ENCODE peak calls at places on chromosomes 7 and 10, in seven cellular contexts. One of them, this sample, is unnamed.

GRCh38 chr7:68470836-68471235 is 1127.4 kb upstream of the AUTS2 start:
- DNase-seq in stimulated activated CD4-positive, alpha-beta T cell treated with anti-CD3 and anti-CD28 coated beads, Interleukin-15, amount 100 ng/mL, for 1 hour: no peak
- DNase-seq in GM12865: no peak
- DNase-seq in stimulated activated effector memory CD8-positive, alpha-beta T cell treated with anti-CD3 and anti-CD28 coated beads, Interleukin-12 subunit alpha, Interleukin-12 subunit beta, amount 100 ng/mL, for 72 hours: no peak
- DNase-seq in adrenal gland: no peak
- DNase-seq in WERI-Rb-1: no peak
- DNase-seq in CD4-positive, alpha-beta T cell: no peak
- DNase-seq in this sample: no peak

GRCh38 chr7:139043823-139044812 is 8.3 kb upstream of the ZC3HAV1L start:
- DNase-seq in stimulated activated CD4-positive, alpha-beta T cell treated with anti-CD3 and anti-CD28 coated beads, Interleukin-15, amount 100 ng/mL, for 1 hour: peak
- DNase-seq in GM12865: peak
- DNase-seq in stimulated activated effector memory CD8-positive, alpha-beta T cell treated with anti-CD3 and anti-CD28 coated beads, Interleukin-12 subunit alpha, Interleukin-12 subunit beta, amount 100 ng/mL, for 72 hours: peak
- DNase-seq in adrenal gland: peak
- DNase-seq in WERI-Rb-1: no peak
- DNase-seq in CD4-positive, alpha-beta T cell: peak
- DNase-seq in this sample: no peak

GRCh38 chr10:97056003-97056630 is 129.6 kb downstream of the SLIT1 start:
- DNase-seq in stimulated activated CD4-positive, alpha-beta T cell treated with anti-CD3 and anti-CD28 coated beads, Interleukin-15, amount 100 ng/mL, for 1 hour: no peak
- DNase-seq in GM12865: no peak
- DNase-seq in stimulated activated effector memory CD8-positive, alpha-beta T cell treated with anti-CD3 and anti-CD28 coated beads, Interleukin-12 subunit alpha, Interleukin-12 subunit beta, amount 100 ng/mL, for 72 hours: no peak
- DNase-seq in adrenal gland: no peak
- DNase-seq in WERI-Rb-1: no peak
- DNase-seq in CD4-positive, alpha-beta T cell: no peak
- DNase-seq in this sample: no peak

GRCh38 chr7:50782376-50783208 is at the start of gene GRB10:
- DNase-seq in stimulated activated CD4-positive, alpha-beta T cell treated with anti-CD3 and anti-CD28 coated beads, Interleukin-15, amount 100 ng/mL, for 1 hour: no peak
- DNase-seq in GM12865: no peak
- DNase-seq in stimulated activated effector memory CD8-positive, alpha-beta T cell treated with anti-CD3 and anti-CD28 coated beads, Interleukin-12 subunit alpha, Interleukin-12 subunit beta, amount 100 ng/mL, for 72 hours: no peak
- DNase-seq in adrenal gland: peak
- DNase-seq in WERI-Rb-1: no peak
- DNase-seq in CD4-positive, alpha-beta T cell: no peak
- DNase-seq in this sample: peak

GRCh38 chr7:3408814-3409595 is 108.0 kb downstream of the SDK1 start:
- DNase-seq in stimulated activated CD4-positive, alpha-beta T cell treated with anti-CD3 and anti-CD28 coated beads, Interleukin-15, amount 100 ng/mL, for 1 hour: no peak
- DNase-seq in GM12865: peak
- DNase-seq in stimulated activated effector memory CD8-positive, alpha-beta T cell treated with anti-CD3 and anti-CD28 coated beads, Interleukin-12 subunit alpha, Interleukin-12 subunit beta, amount 100 ng/mL, for 72 hours: no peak
- DNase-seq in adrenal gland: no peak
- DNase-seq in WERI-Rb-1: no peak
- DNase-seq in CD4-positive, alpha-beta T cell: no peak
- DNase-seq in this sample: peak

GRCh38 chr7:37083311-37084096 is 359.2 kb upstream of the AOAH start:
- DNase-seq in stimulated activated CD4-positive, alpha-beta T cell treated with anti-CD3 and anti-CD28 coated beads, Interleukin-15, amount 100 ng/mL, for 1 hour: no peak
- DNase-seq in GM12865: no peak
- DNase-seq in stimulated activated effector memory CD8-positive, alpha-beta T cell treated with anti-CD3 and anti-CD28 coated beads, Interleukin-12 subunit alpha, Interleukin-12 subunit beta, amount 100 ng/mL, for 72 hours: no peak
- DNase-seq in adrenal gland: no peak
- DNase-seq in WERI-Rb-1: no peak
- DNase-seq in CD4-positive, alpha-beta T cell: no peak
- DNase-seq in this sample: no peak

GRCh38 chr7:88357295-88357694 is 50.6 kb upstream of the STEAP4 start:
- DNase-seq in stimulated activated CD4-positive, alpha-beta T cell treated with anti-CD3 and anti-CD28 coated beads, Interleukin-15, amount 100 ng/mL, for 1 hour: no peak
- DNase-seq in GM12865: peak
- DNase-seq in stimulated activated effector memory CD8-positive, alpha-beta T cell treated with anti-CD3 and anti-CD28 coated beads, Interleukin-12 subunit alpha, Interleukin-12 subunit beta, amount 100 ng/mL, for 72 hours: no peak
- DNase-seq in adrenal gland: peak
- DNase-seq in WERI-Rb-1: no peak
- DNase-seq in CD4-positive, alpha-beta T cell: no peak
- DNase-seq in this sample: no peak

GRCh38 chr10:6300106-6300783 is 97.5 kb downstream of the PFKFB3 start:
- DNase-seq in stimulated activated CD4-positive, alpha-beta T cell treated with anti-CD3 and anti-CD28 coated beads, Interleukin-15, amount 100 ng/mL, for 1 hour: no peak
- DNase-seq in GM12865: peak
- DNase-seq in stimulated activated effector memory CD8-positive, alpha-beta T cell treated with anti-CD3 and anti-CD28 coated beads, Interleukin-12 subunit alpha, Interleukin-12 subunit beta, amount 100 ng/mL, for 72 hours: no peak
- DNase-seq in adrenal gland: peak
- DNase-seq in WERI-Rb-1: no peak
- DNase-seq in CD4-positive, alpha-beta T cell: peak
- DNase-seq in this sample: no peak

GRCh38 chr10:16856567-16856966 is 39.3 kb upstream of the RSU1 start:
- DNase-seq in stimulated activated CD4-positive, alpha-beta T cell treated with anti-CD3 and anti-CD28 coated beads, Interleukin-15, amount 100 ng/mL, for 1 hour: no peak
- DNase-seq in GM12865: no peak
- DNase-seq in stimulated activated effector memory CD8-positive, alpha-beta T cell treated with anti-CD3 and anti-CD28 coated beads, Interleukin-12 subunit alpha, Interleukin-12 subunit beta, amount 100 ng/mL, for 72 hours: no peak
- DNase-seq in adrenal gland: no peak
- DNase-seq in WERI-Rb-1: peak
- DNase-seq in CD4-positive, alpha-beta T cell: no peak
- DNase-seq in this sample: no peak

GRCh38 chr7:124162667-124163066 is 129.8 kb upstream of the TMEM229A start:
- DNase-seq in stimulated activated CD4-positive, alpha-beta T cell treated with anti-CD3 and anti-CD28 coated beads, Interleukin-15, amount 100 ng/mL, for 1 hour: no peak
- DNase-seq in GM12865: no peak
- DNase-seq in stimulated activated effector memory CD8-positive, alpha-beta T cell treated with anti-CD3 and anti-CD28 coated beads, Interleukin-12 subunit alpha, Interleukin-12 subunit beta, amount 100 ng/mL, for 72 hours: no peak
- DNase-seq in adrenal gland: no peak
- DNase-seq in WERI-Rb-1: no peak
- DNase-seq in CD4-positive, alpha-beta T cell: no peak
- DNase-seq in this sample: no peak

GRCh38 chr7:87712571-87712970 is 84.4 kb downstream of the RUNDC3B start:
- DNase-seq in stimulated activated CD4-positive, alpha-beta T cell treated with anti-CD3 and anti-CD28 coated beads, Interleukin-15, amount 100 ng/mL, for 1 hour: no peak
- DNase-seq in GM12865: no peak
- DNase-seq in stimulated activated effector memory CD8-positive, alpha-beta T cell treated with anti-CD3 and anti-CD28 coated beads, Interleukin-12 subunit alpha, Interleukin-12 subunit beta, amount 100 ng/mL, for 72 hours: no peak
- DNase-seq in adrenal gland: no peak
- DNase-seq in WERI-Rb-1: no peak
- DNase-seq in CD4-positive, alpha-beta T cell: no peak
- DNase-seq in this sample: no peak

GRCh38 chr7:81529785-81530184 is 240.1 kb downstream of the HGF start:
- DNase-seq in stimulated activated CD4-positive, alpha-beta T cell treated with anti-CD3 and anti-CD28 coated beads, Interleukin-15, amount 100 ng/mL, for 1 hour: no peak
- DNase-seq in GM12865: no peak
- DNase-seq in stimulated activated effector memory CD8-positive, alpha-beta T cell treated with anti-CD3 and anti-CD28 coated beads, Interleukin-12 subunit alpha, Interleukin-12 subunit beta, amount 100 ng/mL, for 72 hours: no peak
- DNase-seq in adrenal gland: no peak
- DNase-seq in WERI-Rb-1: no peak
- DNase-seq in CD4-positive, alpha-beta T cell: no peak
- DNase-seq in this sample: no peak

GRCh38 chr10:78741541-78741940 is 327.2 kb upstream of the ZMIZ1 start:
- DNase-seq in stimulated activated CD4-positive, alpha-beta T cell treated with anti-CD3 and anti-CD28 coated beads, Interleukin-15, amount 100 ng/mL, for 1 hour: no peak
- DNase-seq in GM12865: no peak
- DNase-seq in stimulated activated effector memory CD8-positive, alpha-beta T cell treated with anti-CD3 and anti-CD28 coated beads, Interleukin-12 subunit alpha, Interleukin-12 subunit beta, amount 100 ng/mL, for 72 hours: no peak
- DNase-seq in adrenal gland: no peak
- DNase-seq in WERI-Rb-1: no peak
- DNase-seq in CD4-positive, alpha-beta T cell: no peak
- DNase-seq in this sample: no peak

GRCh38 chr10:127952575-127952869 is 45.6 kb downstream of the PTPRE start:
- DNase-seq in stimulated activated CD4-positive, alpha-beta T cell treated with anti-CD3 and anti-CD28 coated beads, Interleukin-15, amount 100 ng/mL, for 1 hour: no peak
- DNase-seq in GM12865: no peak
- DNase-seq in stimulated activated effector memory CD8-positive, alpha-beta T cell treated with anti-CD3 and anti-CD28 coated beads, Interleukin-12 subunit alpha, Interleukin-12 subunit beta, amount 100 ng/mL, for 72 hours: no peak
- DNase-seq in adrenal gland: no peak
- DNase-seq in WERI-Rb-1: no peak
- DNase-seq in CD4-positive, alpha-beta T cell: no peak
- DNase-seq in this sample: no peak

GRCh38 chr7:284762-285722 is 4.9 kb upstream of the FOXL3 start:
- DNase-seq in stimulated activated CD4-positive, alpha-beta T cell treated with anti-CD3 and anti-CD28 coated beads, Interleukin-15, amount 100 ng/mL, for 1 hour: no peak
- DNase-seq in GM12865: no peak
- DNase-seq in stimulated activated effector memory CD8-positive, alpha-beta T cell treated with anti-CD3 and anti-CD28 coated beads, Interleukin-12 subunit alpha, Interleukin-12 subunit beta, amount 100 ng/mL, for 72 hours: no peak
- DNase-seq in adrenal gland: no peak
- DNase-seq in WERI-Rb-1: peak
- DNase-seq in CD4-positive, alpha-beta T cell: no peak
- DNase-seq in this sample: no peak